ENCODE peak calls at places on chromosomes 1 and 21, in seven cellular contexts. N is brain microvascular endothelial cell, V is astrocyte of the spinal cord, Z is epithelial cell of esophagus, J is fibroblast of lung, W is GM12864, K is heart right ventricle. T is an unnamed sample.

GRCh38 chr1:237851209-237851845 is 39.4 kb downstream of the ZP4 start:
- DNase-seq in N (peak), V (peak), Z (peak), J (peak), W (no peak), K (no peak), T (no peak)

GRCh38 chr1:169528214-169529067 is 42.7 kb upstream of the SLC19A2 start:
- DNase-seq in N (no peak), V (no peak), Z (peak), J (no peak), W (no peak), K (no peak), T (no peak)

GRCh38 chr21:40640427-40640826 is 206.5 kb downstream of the DSCAM start:
- DNase-seq in N (no peak), V (no peak), Z (no peak), J (no peak), W (no peak), K (no peak), T (no peak)

GRCh38 chr21:25573409-25574206 is 33.7 kb downstream of the MRPL39 start:
- DNase-seq in N (peak), V (peak), Z (peak), J (peak), W (no peak), K (no peak), T (no peak)

GRCh38 chr1:7232936-7233540 is 447.8 kb downstream of the CAMTA1 start:
- DNase-seq in N (no peak), V (no peak), Z (no peak), J (no peak), W (no peak), K (no peak), T (no peak)

GRCh38 chr1:75471245-75471644 is 139.7 kb downstream of the SLC44A5 start:
- DNase-seq in N (no peak), V (no peak), Z (no peak), J (no peak), W (no peak), K (no peak), T (no peak)

GRCh38 chr1:44294588-44295007 is 60.5 kb downstream of the ERI3 start:
- DNase-seq in N (peak), V (peak), Z (no peak), J (peak), W (no peak), K (peak), T (no peak)

GRCh38 chr21:41662161-41662560 is 104.7 kb downstream of the RIPK4 start:
- DNase-seq in N (no peak), V (no peak), Z (no peak), J (no peak), W (no peak), K (no peak), T (no peak)

GRCh38 chr1:214319930-214320329 is 39.0 kb downstream of the SMYD2 start:
- DNase-seq in N (no peak), V (no peak), Z (no peak), J (no peak), W (no peak), K (no peak), T (no peak)
- TF ChIP-seq CTCF in N (no peak), V (peak), Z (peak), J (no peak), W (no peak), K (no peak), T (peak)

DNA sequence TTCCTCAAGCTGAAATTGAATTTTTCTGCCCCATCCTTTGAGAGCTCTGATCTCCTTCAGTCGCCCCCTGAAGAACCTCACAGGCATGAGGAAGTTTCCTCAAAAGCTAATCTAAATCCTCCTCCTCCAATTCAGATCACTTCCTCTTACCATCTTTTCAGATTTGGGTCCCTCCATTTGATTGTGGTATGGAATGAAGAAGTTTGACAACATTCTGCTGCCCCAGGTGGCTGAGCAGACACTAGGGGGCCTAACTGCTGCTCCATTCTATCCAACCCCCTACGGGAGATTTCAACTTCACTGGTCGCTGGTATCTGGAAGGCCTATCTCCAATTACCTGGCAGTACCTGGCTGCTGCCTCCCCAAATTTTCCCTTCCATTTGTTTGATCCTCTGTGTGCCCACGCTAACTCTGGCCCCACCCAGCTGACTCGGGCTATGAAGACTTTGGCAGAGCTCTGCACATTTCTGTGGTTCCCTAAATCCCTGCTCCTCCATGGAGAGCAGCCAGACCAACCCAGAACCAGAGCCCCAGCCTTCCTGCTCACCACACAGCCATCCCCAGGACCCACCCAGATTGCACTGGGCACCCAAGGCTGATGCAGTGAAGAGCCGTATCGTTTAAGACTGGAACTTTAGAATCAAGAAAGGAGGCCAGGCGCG is 7.8 kb downstream of the IRF6 start:
- DNase-seq in N (no peak), V (no peak), Z (no peak), J (peak), W (no peak), K (no peak), T (no peak)
- TF ChIP-seq CTCF in N (peak), V (no peak), Z (peak), J (no peak), W (peak), K (no peak), T (peak)

GRCh38 chr1:177432897-177433296 is 262.1 kb downstream of the BRINP2 start:
- DNase-seq in N (no peak), V (peak), Z (peak), J (no peak), W (no peak), K (no peak), T (no peak)

GRCh38 chr1:177426533-177426932 is 255.8 kb downstream of the BRINP2 start:
- DNase-seq in N (no peak), V (no peak), Z (no peak), J (no peak), W (no peak), K (no peak), T (no peak)

GRCh38 chr1:177425241-177425640 is 254.5 kb downstream of the BRINP2 start:
- DNase-seq in N (no peak), V (no peak), Z (peak), J (no peak), W (no peak), K (no peak), T (no peak)

GRCh38 chr1:177429234-177429633 is 258.5 kb downstream of the BRINP2 start:
- DNase-seq in N (no peak), V (no peak), Z (no peak), J (no peak), W (no peak), K (no peak), T (no peak)

DNA sequence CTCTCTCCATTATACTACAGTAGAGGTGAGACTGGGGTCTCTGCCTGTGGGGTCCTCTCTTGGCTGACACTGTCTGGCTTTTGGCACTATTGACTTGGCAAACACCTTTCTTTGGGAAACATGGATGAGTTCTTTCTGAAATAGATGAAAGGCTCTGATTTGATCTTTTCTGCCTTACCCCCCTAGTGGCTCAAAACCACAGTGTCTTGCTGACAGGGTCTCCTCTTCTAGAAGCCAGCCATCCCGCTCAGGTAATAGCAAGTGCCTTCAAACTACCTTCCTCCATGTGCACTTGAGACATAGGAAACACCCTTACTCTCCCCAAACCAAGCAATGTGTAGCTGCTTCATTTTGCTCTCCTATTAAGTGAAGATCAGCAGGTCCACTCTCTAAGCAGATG is 260.4 kb downstream of the BRINP2 start:
- DNase-seq in N (no peak), V (no peak), Z (no peak), J (no peak), W (no peak), K (no peak), T (no peak)
- TF ChIP-seq CTCF in N (no peak), V (no peak), Z (no peak), J (no peak), W (no peak), K (no peak), T (no peak)

DNA sequence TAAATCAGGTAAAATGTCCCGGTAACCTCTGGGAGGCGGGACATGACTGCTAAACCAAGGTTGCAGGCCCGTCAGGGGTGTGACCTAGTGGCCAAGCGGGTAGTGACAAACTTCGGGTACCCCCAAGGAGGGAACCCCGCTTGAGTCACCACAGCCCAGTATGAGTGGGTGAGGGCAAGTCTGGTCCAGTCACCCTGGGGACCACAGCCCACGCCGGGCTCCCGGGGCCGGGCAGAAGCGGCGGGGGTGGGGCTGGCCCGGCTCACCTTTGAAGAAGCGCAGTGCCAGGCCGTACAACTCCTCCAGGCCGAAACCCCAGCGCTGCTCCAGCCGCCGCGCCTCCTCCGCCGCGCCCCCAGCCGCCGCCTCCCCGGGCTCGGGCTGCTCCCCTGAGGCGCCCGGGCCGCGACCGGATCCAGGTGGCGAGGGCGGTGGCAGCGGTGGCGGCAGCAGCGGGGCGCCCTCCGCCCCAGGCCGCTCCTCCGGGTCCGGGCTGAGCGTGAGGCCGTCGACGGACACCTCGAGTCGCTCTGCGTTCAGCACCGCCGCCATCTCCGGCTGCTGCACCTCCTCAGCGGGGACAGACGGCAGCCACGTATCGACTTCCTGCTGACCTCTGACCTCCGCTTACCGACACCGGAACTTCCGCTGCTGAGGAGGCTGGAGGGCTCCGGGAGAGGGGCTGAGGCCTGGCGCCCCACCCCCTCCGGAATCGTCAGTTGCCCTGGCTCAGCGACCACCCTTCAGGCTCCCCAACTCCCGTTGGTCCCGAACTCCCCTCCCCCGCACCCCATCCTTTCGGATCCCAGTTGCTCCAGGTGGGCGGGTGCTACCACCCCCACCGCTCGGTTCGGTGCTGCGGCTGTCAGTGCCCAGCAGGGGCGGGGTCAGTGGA is at the start of gene ACBD3:
- DNase-seq in N (peak), V (peak), Z (peak), J (peak), W (peak), K (peak), T (peak)
- TF ChIP-seq CTCF in N (peak), V (no peak), Z (no peak), J (peak), W (peak), K (peak), T (no peak)

GRCh38 chr1:85583355-85584263 is 3.0 kb downstream of the CCN1 start:
- DNase-seq in N (no peak), V (no peak), Z (no peak), J (peak), W (no peak), K (no peak), T (no peak)
- TF ChIP-seq CTCF in N (peak), V (no peak), Z (no peak), J (no peak), W (no peak), K (no peak), T (no peak)

GRCh38 chr1:54671985-54672608 is 30.5 kb downstream of the MROH7 start:
- DNase-seq in N (peak), V (peak), Z (peak), J (peak), W (peak), K (no peak), T (peak)
- TF ChIP-seq CTCF in N (peak), V (peak), Z (peak), J (peak), W (peak), K (peak), T (peak)

GRCh38 chr1:61079898-61080336 is 2.4 kb upstream of the NFIA start:
- DNase-seq in N (peak), V (peak), Z (peak), J (peak), W (no peak), K (peak), T (no peak)

GRCh38 chr1:61077676-61078521 is 4.5 kb upstream of the NFIA start:
- DNase-seq in N (peak), V (peak), Z (peak), J (peak), W (peak), K (peak), T (peak)

GRCh38 chr1:61079276-61079897 is 3.0 kb upstream of the NFIA start:
- DNase-seq in N (no peak), V (no peak), Z (peak), J (no peak), W (no peak), K (no peak), T (no peak)

GRCh38 chr1:61078611-61079010 is 3.8 kb upstream of the NFIA start:
- DNase-seq in N (no peak), V (peak), Z (no peak), J (peak), W (no peak), K (no peak), T (no peak)

DNA sequence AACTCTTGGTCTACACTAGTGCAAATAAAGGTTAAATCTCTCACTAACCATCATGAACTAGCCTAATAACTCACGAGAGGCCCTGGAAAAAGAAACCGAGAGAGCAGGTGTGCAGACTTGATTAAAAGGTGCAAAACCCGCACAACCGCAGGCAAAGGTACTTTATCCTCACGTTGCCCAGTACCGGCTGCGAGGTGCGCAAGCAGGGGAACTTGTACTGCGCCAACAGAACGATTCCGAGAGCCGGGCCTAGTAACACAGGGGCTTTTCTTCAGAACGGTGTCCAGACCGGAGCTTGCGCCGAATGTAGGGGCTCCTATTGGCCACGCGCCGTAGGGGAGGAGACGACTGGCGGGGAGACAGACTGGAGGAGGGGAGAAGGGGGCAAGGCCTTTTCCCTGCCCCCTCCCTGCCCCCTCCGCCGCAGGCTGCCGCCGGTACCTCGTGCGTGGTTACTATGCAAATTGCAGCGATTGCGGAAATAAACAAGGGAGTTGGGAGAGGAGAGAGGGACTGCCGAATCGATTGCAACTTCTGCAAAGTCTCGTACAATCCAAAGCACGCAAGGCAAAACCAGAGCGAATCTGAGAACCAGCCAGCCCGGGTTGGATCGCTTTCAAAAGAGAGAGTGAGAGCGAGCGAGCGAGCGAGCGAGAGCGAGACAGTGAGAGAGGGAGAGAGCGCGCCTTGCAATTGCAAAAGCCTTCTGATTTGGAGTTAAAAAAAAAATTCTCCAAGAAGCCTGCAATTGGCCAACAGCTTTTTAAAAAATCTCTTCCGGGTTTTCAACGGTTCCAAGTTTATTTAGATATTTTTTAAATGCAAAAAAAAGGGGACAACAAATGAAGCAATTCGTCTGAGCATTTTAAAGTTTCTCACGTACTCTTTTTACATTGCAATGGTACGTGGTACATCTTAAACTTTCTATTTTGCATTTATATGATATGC is 5.4 kb upstream of the NFIA start:
- DNase-seq in N (peak), V (peak), Z (peak), J (peak), W (peak), K (peak), T (peak)
- TF ChIP-seq CTCF in N (no peak), V (no peak), Z (no peak), J (no peak), W (no peak), K (no peak), T (no peak)

GRCh38 chr1:152036316-152037216 is at the start of gene S100A11:
- DNase-seq in N (peak), V (peak), Z (peak), J (peak), W (no peak), K (peak), T (peak)

GRCh38 chr1:152035406-152036315 is 1.1 kb downstream of the S100A11 start:
- DNase-seq in N (no peak), V (peak), Z (no peak), J (peak), W (no peak), K (peak), T (no peak)

GRCh38 chr1:152037920-152038658 is 1.3 kb upstream of the S100A11 start:
- DNase-seq in N (no peak), V (no peak), Z (no peak), J (no peak), W (no peak), K (no peak), T (no peak)

GRCh38 chr1:152034324-152034653 is 2.5 kb downstream of the S100A11 start:
- DNase-seq in N (no peak), V (no peak), Z (no peak), J (no peak), W (no peak), K (no peak), T (no peak)

GRCh38 chr1:152034654-152035405 is 2.0 kb downstream of the S100A11 start:
- DNase-seq in N (peak), V (peak), Z (peak), J (peak), W (no peak), K (peak), T (peak)
- TF ChIP-seq CTCF in N (peak), V (peak), Z (peak), J (peak), W (peak), K (peak), T (peak)

GRCh38 chr1:89622895-89623294 is 10.0 kb upstream of the LRRC8C start:
- DNase-seq in N (no peak), V (no peak), Z (peak), J (peak), W (no peak), K (no peak), T (no peak)
- TF ChIP-seq CTCF in N (peak), V (peak), Z (peak), J (no peak), W (no peak), K (no peak), T (no peak)